ENCODE peak calls at places on chromosomes 16 and 17, in four cellular contexts. One of them, this sample, is unnamed.

GRCh38 chr17:37493249-37494027 is 3.7 kb downstream of the DUSP14 start:
- DNase-seq in H9: no peak
- DNase-seq in IMR-90: peak
- DNase-seq in H1: no peak
- DNase-seq in this sample: no peak

GRCh38 chr16:9311303-9311954 is 220.0 kb downstream of the HAPSTR1 start:
- DNase-seq in H9: peak
- DNase-seq in IMR-90: no peak
- DNase-seq in H1: peak
- DNase-seq in this sample: peak

GRCh38 chr17:47632991-47633390 is 16.7 kb upstream of the KPNB1 start:
- DNase-seq in H9: no peak
- DNase-seq in IMR-90: no peak
- DNase-seq in H1: no peak
- DNase-seq in this sample: no peak

GRCh38 chr17:51154176-51154575 is 817 bp downstream of the NME1 start:
- DNase-seq in H9: no peak
- DNase-seq in IMR-90: peak
- DNase-seq in H1: no peak
- DNase-seq in this sample: peak

GRCh38 chr17:80859004-80859941 is 132.4 kb upstream of the CHMP6 start:
- DNase-seq in H9: peak
- DNase-seq in IMR-90: peak
- DNase-seq in H1: peak
- DNase-seq in this sample: peak

GRCh38 chr17:75263051-75263450 is 1.4 kb downstream of the MRPS7 start:
- DNase-seq in H9: no peak
- DNase-seq in IMR-90: no peak
- DNase-seq in H1: no peak
- DNase-seq in this sample: peak

GRCh38 chr17:78390241-78391050 is 12.0 kb downstream of the PGS1 start:
- DNase-seq in H9: peak
- DNase-seq in IMR-90: peak
- DNase-seq in H1: no peak
- DNase-seq in this sample: peak

GRCh38 chr16:81553080-81553813 is 108.6 kb downstream of the CMIP start:
- DNase-seq in H9: no peak
- DNase-seq in IMR-90: peak
- DNase-seq in H1: no peak
- DNase-seq in this sample: no peak

GRCh38 chr17:46978489-46979022 is 497 bp downstream of the RPRML start:
- DNase-seq in H9: peak
- DNase-seq in IMR-90: no peak
- DNase-seq in H1: no peak
- DNase-seq in this sample: no peak

GRCh38 chr16:89903908-89904515 is 14.7 kb upstream of the MC1R start:
- DNase-seq in H9: no peak
- DNase-seq in IMR-90: no peak
- DNase-seq in H1: no peak
- DNase-seq in this sample: no peak

GRCh38 chr17:56723471-56723870 is 110.2 kb downstream of the C17orf67 start:
- DNase-seq in H9: no peak
- DNase-seq in IMR-90: no peak
- DNase-seq in H1: no peak
- DNase-seq in this sample: no peak

GRCh38 chr16:89319883-89320716 is 102.6 kb downstream of the ZNF778 start:
- DNase-seq in H9: peak
- DNase-seq in IMR-90: peak
- DNase-seq in H1: no peak
- DNase-seq in this sample: peak

GRCh38 chr16:21260870-21261791 is 17.0 kb downstream of the CRYM start:
- DNase-seq in H9: no peak
- DNase-seq in IMR-90: peak
- DNase-seq in H1: no peak
- DNase-seq in this sample: no peak

GRCh38 chr17:46092996-46093395 is 93.9 kb downstream of the STH start:
- DNase-seq in H9: no peak
- DNase-seq in IMR-90: peak
- DNase-seq in H1: no peak
- DNase-seq in this sample: no peak

GRCh38 chr16:84952335-84953050 is 58.8 kb downstream of the ZDHHC7 start:
- DNase-seq in H9: peak
- DNase-seq in IMR-90: peak
- DNase-seq in H1: peak
- DNase-seq in this sample: peak

DNA sequence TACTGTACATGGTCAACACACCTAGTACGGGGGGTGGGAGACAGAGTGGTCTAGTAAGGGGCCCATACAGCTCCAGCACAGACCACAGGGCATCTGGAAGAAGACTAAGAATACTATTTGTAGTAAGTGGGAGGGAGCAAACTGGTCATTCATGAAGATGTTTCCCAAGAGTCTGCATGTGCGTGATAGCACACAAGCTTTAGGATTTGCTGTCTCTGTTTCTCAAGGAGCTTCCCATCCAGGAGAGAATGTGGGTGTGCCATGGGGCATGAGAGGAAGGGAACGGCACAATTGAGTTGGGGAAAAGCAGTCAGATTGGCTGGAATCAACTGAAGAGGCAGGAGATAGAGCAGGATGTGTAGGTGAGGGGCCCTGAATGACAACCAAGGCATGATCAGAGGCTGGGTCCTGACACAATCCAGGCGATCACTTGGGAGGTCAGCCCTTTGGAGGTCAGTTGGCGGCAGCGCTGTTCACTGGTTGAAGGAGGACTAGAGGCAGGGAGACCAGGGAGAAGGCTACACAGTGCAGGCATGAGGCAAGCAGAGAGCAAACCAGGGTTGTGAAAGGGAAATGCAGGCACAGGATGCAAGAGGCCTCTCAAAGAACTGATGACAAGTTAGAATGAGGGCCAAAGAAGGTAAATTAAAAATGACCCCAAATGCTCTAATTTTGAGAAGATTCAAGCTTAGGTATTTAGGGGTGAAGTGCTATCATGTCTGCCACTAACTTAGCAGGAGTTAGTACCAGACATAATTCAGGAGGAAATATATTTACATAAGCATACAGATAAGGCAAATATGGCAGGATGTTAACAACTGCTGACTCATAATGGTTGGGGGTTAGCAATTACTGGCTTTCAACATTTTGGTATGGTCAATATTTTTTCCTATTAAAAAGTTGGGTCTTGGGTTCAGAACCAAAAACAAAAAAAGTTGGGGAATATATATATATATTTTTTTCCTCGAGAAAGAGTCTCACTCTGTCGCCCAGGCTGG is 10.3 kb downstream of the UBE2O start:
- DNase-seq in H9: no peak
- DNase-seq in IMR-90: peak
- DNase-seq in H1: no peak
- DNase-seq in this sample: no peak
- H3K9ac ChIP-seq in H9: no peak
- H3K9ac ChIP-seq in IMR-90: no peak
- H3K9ac ChIP-seq in H1: no peak
- H3K9ac ChIP-seq in this sample: peak

GRCh38 chr17:64209983-64210382 is 53.1 kb downstream of the TEX2 start:
- DNase-seq in H9: peak
- DNase-seq in IMR-90: no peak
- DNase-seq in H1: no peak
- DNase-seq in this sample: no peak
- H3K4ac ChIP-seq in H9: no peak
- H3K4ac ChIP-seq in IMR-90: no peak
- H3K4ac ChIP-seq in H1: no peak
- H3K4ac ChIP-seq in this sample: no peak

GRCh38 chr17:17551361-17551760 is 40.1 kb downstream of the PEMT start:
- DNase-seq in H9: no peak
- DNase-seq in IMR-90: no peak
- DNase-seq in H1: no peak
- DNase-seq in this sample: peak
- H3K18ac ChIP-seq in H9: no peak
- H3K18ac ChIP-seq in IMR-90: no peak
- H3K18ac ChIP-seq in H1: no peak
- H3K18ac ChIP-seq in this sample: no peak

GRCh38 chr16:52293209-52293608 is 253.7 kb downstream of the TOX3 start:
- DNase-seq in H9: no peak
- DNase-seq in IMR-90: no peak
- DNase-seq in H1: no peak
- DNase-seq in this sample: no peak
- H3K9ac ChIP-seq in H9: no peak
- H3K9ac ChIP-seq in IMR-90: no peak
- H3K9ac ChIP-seq in H1: no peak
- H3K9ac ChIP-seq in this sample: no peak

GRCh38 chr16:30664616-30665109 is 6.4 kb downstream of the FBRS start:
- DNase-seq in H9: no peak
- DNase-seq in IMR-90: no peak
- DNase-seq in H1: no peak
- DNase-seq in this sample: no peak
- H3K4ac ChIP-seq in H9: no peak
- H3K4ac ChIP-seq in IMR-90: no peak
- H3K4ac ChIP-seq in H1: no peak
- H3K4ac ChIP-seq in this sample: no peak

GRCh38 chr17:20156196-20157077 is 147.3 kb downstream of the SPECC1 start:
- DNase-seq in H9: no peak
- DNase-seq in IMR-90: peak
- DNase-seq in H1: no peak
- DNase-seq in this sample: peak
- H3K18ac ChIP-seq in H9: peak
- H3K18ac ChIP-seq in IMR-90: peak
- H3K18ac ChIP-seq in H1: peak
- H3K18ac ChIP-seq in this sample: peak

DNA sequence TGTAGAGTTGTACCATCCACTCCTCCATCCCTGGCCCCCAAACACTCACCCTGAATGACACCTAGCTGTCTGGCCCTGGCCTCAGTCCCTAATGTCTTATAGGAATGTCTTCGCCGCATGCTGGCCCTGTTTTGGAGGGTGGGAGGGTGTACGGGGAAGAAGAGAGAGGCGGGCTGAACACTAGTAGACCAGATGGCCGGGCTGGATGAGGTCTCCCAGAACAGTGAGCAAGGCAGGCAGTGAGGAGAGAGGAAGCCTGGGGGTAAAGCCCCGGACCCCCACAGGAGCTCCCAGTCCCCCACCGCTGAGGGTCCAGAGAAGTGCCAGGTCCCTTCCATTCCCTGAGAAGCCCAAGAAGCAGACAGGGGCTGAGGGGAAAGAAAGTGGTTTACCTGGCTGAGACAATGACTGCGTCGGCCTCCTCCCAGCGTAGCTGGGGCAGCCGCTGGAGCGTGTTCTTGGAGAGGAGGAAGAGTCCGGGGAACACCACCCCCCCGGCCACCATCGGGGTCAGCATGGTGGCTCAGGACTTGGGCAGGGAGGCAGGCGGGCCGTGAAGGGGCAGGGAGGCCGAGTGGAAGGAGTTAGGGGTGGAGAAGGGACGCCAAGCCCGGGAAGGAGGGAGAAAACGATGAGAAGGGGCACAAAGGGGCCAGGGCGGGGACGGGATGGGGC is 923 bp downstream of the TLCD3B start:
- DNase-seq in H9: peak
- DNase-seq in IMR-90: no peak
- DNase-seq in H1: no peak
- DNase-seq in this sample: no peak
- H3K9ac ChIP-seq in H9: peak
- H3K9ac ChIP-seq in IMR-90: no peak
- H3K9ac ChIP-seq in H1: no peak
- H3K9ac ChIP-seq in this sample: peak

This sample was measured in mesendoderm.